ENCODE peak calls at places on chromosomes 12 and 14, in six cellular contexts. M is GM12865, U is cardiac muscle cell, C is cardiac fibroblast, L is colonic mucosa, K is IMR-90. Z is an unnamed sample.

GRCh38 chr14:64680013-64680674 is 24.1 kb upstream of the PLEKHG3 start:
- DNase-seq in M (peak; percentile 9), U (no peak), C (no peak), L (no peak), K (no peak), Z (peak; percentile 51)

GRCh38 chr14:69712637-69713088 is 54.3 kb upstream of the SRSF5 start:
- DNase-seq in M (no peak), U (peak; percentile 42), C (no peak), L (peak; percentile 80), K (no peak), Z (no peak)

GRCh38 chr12:96070670-96071279 is 35.4 kb upstream of the LTA4H start:
- DNase-seq in M (peak; percentile 52), U (peak; percentile 21), C (no peak), L (no peak), K (no peak), Z (peak; percentile 30)

GRCh38 chr12:47940773-47941474 is 22.5 kb upstream of the TMEM106C start:
- DNase-seq in M (no peak), U (no peak), C (no peak), L (no peak), K (no peak), Z (no peak)

GRCh38 chr14:104054222-104054905 is 31.1 kb upstream of the ASPG start:
- DNase-seq in M (no peak), U (no peak), C (no peak), L (no peak), K (no peak), Z (no peak)

GRCh38 chr14:63039800-63040380 is 5.4 kb downstream of the KCNH5 start:
- DNase-seq in M (peak; percentile 10), U (peak; percentile 68), C (peak; percentile 63), L (no peak), K (peak; percentile 84), Z (peak; percentile 73)

GRCh38 chr12:7933255-7933726 is 2.7 kb downstream of the SLC2A3 start:
- DNase-seq in M (peak; percentile 95), U (peak; percentile 86), C (peak; percentile 97), L (peak; percentile 59), K (peak; percentile 96), Z (peak; percentile 96)

GRCh38 chr14:71319646-71320045 is 412.4 kb downstream of the PCNX1 start:
- DNase-seq in M (peak; percentile 55), U (peak; percentile 20), C (peak; percentile 48), L (no peak), K (peak; percentile 36), Z (peak; percentile 48)

GRCh38 chr14:69090187-69090789 is 62.6 kb downstream of the DCAF5 start:
- DNase-seq in M (peak; percentile 46), U (peak; percentile 45), C (peak; percentile 63), L (peak; percentile 28), K (peak; percentile 55), Z (peak; percentile 49)

GRCh38 chr12:5276327-5276880 is 155.5 kb upstream of the NTF3 start:
- DNase-seq in M (no peak), U (no peak), C (no peak), L (peak; percentile 7), K (no peak), Z (no peak)

GRCh38 chr14:103008768-103009342 is 48.5 kb downstream of the CDC42BPB start:
- DNase-seq in M (no peak), U (no peak), C (peak; percentile 67), L (no peak), K (peak; percentile 72), Z (peak; percentile 57)

GRCh38 chr14:96821501-96821900 is 24.3 kb downstream of the VRK1 start:
- DNase-seq in M (no peak), U (no peak), C (no peak), L (no peak), K (no peak), Z (no peak)

GRCh38 chr14:74249433-74250375 is 10.5 kb downstream of the VSX2 start:
- DNase-seq in M (no peak), U (no peak), C (no peak), L (no peak), K (no peak), Z (no peak)

GRCh38 chr12:27672654-27673053 is 23.6 kb upstream of the REP15 start:
- DNase-seq in M (no peak), U (no peak), C (no peak), L (no peak), K (no peak), Z (peak; percentile 37)

GRCh38 chr14:100669468-100669867 is 57.2 kb upstream of the DLK1 start:
- DNase-seq in M (no peak), U (peak; percentile 48), C (no peak), L (no peak), K (no peak), Z (no peak)

GRCh38 chr12:92136883-92137582 is 8.6 kb downstream of the BTG1 start:
- DNase-seq in M (peak; percentile 51), U (no peak), C (peak; percentile 81), L (no peak), K (peak; percentile 97), Z (peak; percentile 95)

GRCh38 chr12:92107621-92108131 is 38.0 kb downstream of the BTG1 start:
- DNase-seq in M (no peak), U (peak; percentile 30), C (no peak), L (no peak), K (no peak), Z (no peak)

GRCh38 chr14:72416892-72417291 is 477.0 kb downstream of the DPF3 start:
- DNase-seq in M (peak; percentile 56), U (no peak), C (no peak), L (no peak), K (no peak), Z (no peak)
- TF ChIP-seq CTCF in M (peak; percentile 31), U (no peak), C (no peak), L (no peak), K (no peak), Z (no peak)

GRCh38 chr14:66010695-66011094 is 475.5 kb upstream of the CCDC196 start:
- DNase-seq in M (no peak), U (no peak), C (no peak), L (no peak), K (no peak), Z (no peak)
- TF ChIP-seq CTCF in M (no peak), U (no peak), C (no peak), L (no peak), K (no peak), Z (no peak)

DNA sequence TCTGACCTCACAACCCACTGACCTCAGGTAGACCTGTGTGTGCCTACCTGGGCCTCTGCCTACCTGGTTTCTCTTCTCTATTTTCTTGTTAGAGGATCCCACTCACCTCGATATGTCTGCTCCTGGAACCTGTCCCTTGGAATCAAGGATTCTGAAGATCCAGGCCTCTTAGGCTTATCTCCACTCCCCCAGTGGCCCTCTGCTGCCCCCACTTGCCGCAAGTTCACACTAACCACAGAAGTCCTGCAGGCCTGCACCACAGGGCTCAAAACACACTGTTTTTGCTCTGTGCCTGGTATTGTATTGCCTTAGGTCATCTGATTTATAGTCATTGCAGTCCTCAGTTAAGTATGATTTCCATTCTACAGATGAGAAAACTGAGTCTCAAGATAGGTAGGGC is 15.3 kb upstream of the NRXN3 start:
- DNase-seq in M (no peak), U (no peak), C (no peak), L (no peak), K (no peak), Z (no peak)
- TF ChIP-seq CTCF in M (peak; percentile 4), U (no peak), C (no peak), L (no peak), K (no peak), Z (no peak)

GRCh38 chr14:99035268-99035667 is 236.7 kb downstream of the BCL11B start:
- DNase-seq in M (no peak), U (no peak), C (peak; percentile 48), L (peak; percentile 50), K (no peak), Z (peak; percentile 24)

GRCh38 chr14:99033951-99034350 is 238.0 kb downstream of the BCL11B start:
- DNase-seq in M (no peak), U (no peak), C (no peak), L (no peak), K (no peak), Z (no peak)

GRCh38 chr14:99035712-99036593 is 236.0 kb downstream of the BCL11B start:
- DNase-seq in M (no peak), U (peak; percentile 73), C (peak; percentile 92), L (peak; percentile 67), K (peak; percentile 43), Z (peak; percentile 75)

GRCh38 chr14:99036594-99037293 is 235.3 kb downstream of the BCL11B start:
- DNase-seq in M (no peak), U (no peak), C (no peak), L (no peak), K (no peak), Z (no peak)

GRCh38 chr14:99034711-99035171 is 237.3 kb downstream of the BCL11B start:
- DNase-seq in M (no peak), U (no peak), C (no peak), L (no peak), K (no peak), Z (no peak)
- TF ChIP-seq CTCF in M (no peak), U (no peak), C (no peak), L (no peak), K (no peak), Z (no peak)

Z was measured in fibroblast of the aortic adventitia.